ENCODE peak calls at places on chromosomes 5 and 9, in five cellular contexts. R is IMR-90, O is lung, J is heart left ventricle, T is left ventricle myocardium inferior. I is an unnamed sample.

GRCh38 chr5:1515311-1515920 is 8.3 kb downstream of the LPCAT1 start:
- DNase-seq in R (no peak), O (peak; percentile 27), J (peak; percentile 25), T (peak; percentile 12), I (peak; percentile 1)

GRCh38 chr9:12737871-12738270 is 36.9 kb upstream of the LURAP1L start:
- DNase-seq in R (no peak), O (no peak), J (no peak), T (no peak), I (no peak)

GRCh38 chr5:21121213-21121612 is 1133.2 kb upstream of the CDH18 start:
- DNase-seq in R (no peak), O (no peak), J (no peak), T (no peak), I (no peak)

GRCh38 chr5:142322747-142323479 is 1.9 kb downstream of the SPRY4 start:
- DNase-seq in R (peak; percentile 69), O (no peak), J (no peak), T (peak; percentile 44), I (no peak)

GRCh38 chr9:133818444-133818843 is 80.3 kb upstream of the SARDH start:
- DNase-seq in R (peak; percentile 39), O (no peak), J (no peak), T (no peak), I (no peak)

GRCh38 chr9:128005938-128006337 is 25.1 kb upstream of the EEIG1 start:
- DNase-seq in R (no peak), O (no peak), J (peak; percentile 59), T (peak; percentile 31), I (no peak)

GRCh38 chr9:92764381-92764987 is at the start of gene BICD2:
- DNase-seq in R (no peak), O (peak; percentile 46), J (no peak), T (no peak), I (no peak)

GRCh38 chr9:121253821-121254471 is 14.0 kb upstream of the GSN start:
- DNase-seq in R (no peak), O (no peak), J (no peak), T (no peak), I (no peak)

GRCh38 chr9:36832232-36832795 is 201.8 kb downstream of the PAX5 start:
- DNase-seq in R (no peak), O (no peak), J (no peak), T (no peak), I (no peak)

GRCh38 chr5:175809531-175810121 is 61.8 kb upstream of the CPLX2 start:
- DNase-seq in R (peak; percentile 86), O (no peak), J (no peak), T (no peak), I (no peak)

GRCh38 chr9:99261923-99262322 is 39.8 kb downstream of the SEC61B start:
- DNase-seq in R (no peak), O (no peak), J (no peak), T (no peak), I (no peak)
- H3K27ac ChIP-seq in R (no peak overlapping the region), O (no peak overlapping the region), J (no peak overlapping the region), T (no peak overlapping the region), I (no peak overlapping the region)

GRCh38 chr5:150638053-150638444 is 2.4 kb upstream of the SYNPO start:
- DNase-seq in R (no peak), O (no peak), J (no peak), T (no peak), I (no peak)
- H3K4me1 ChIP-seq in R (peaks cover 50% of the 10 kb centered on the region), O (peaks cover 18% of the 10 kb centered on the region), J (peaks cover 94% of the 10 kb centered on the region), T (peaks cover 87% of the 10 kb centered on the region), I (no peaks in the 10 kb centered on the region)

DNA sequence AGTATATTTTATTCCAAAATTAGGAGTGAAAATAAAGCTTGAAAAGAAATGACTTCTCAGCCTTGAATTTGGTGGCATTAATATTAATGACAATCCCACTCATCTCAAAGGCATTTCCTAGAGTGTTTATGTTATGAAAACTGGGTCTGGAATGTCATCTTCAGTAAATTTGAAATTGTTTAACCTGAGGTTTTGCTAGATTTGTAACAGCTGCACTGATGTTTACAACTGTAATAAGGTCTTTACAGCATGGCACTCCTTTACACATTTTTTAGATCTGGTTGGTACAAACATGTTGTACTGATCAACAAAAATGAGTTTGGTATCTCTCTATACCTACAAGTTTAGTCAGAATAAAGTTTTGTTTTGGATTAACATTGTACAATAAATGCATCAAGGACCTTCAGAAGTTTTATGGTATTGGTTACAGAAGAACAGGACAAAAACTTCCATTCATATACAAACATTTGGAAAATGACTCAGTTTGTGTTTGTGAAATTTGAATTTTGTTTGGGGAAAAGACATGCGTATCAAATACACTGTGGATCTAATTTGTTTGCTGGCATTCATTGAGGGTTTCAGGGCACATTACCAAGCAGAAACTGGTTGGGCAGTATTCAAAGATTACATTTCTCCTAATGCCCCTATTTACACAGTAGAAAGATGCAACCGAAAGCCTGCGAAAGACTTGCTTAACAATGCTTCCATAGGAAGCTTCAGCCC is 11.6 kb downstream of the FANCC start:
- DNase-seq in R (peak; percentile 55), O (no peak), J (no peak), T (no peak), I (no peak)
- H3K27ac ChIP-seq in R (peak overlapping the region; percentile 90), O (no peak overlapping the region), J (no peak overlapping the region), T (no peak overlapping the region), I (no peak overlapping the region)

GRCh38 chr5:151067632-151068031 is 13.2 kb downstream of the TNIP1 start:
- DNase-seq in R (no peak), O (no peak), J (no peak), T (no peak), I (no peak)

GRCh38 chr5:151064916-151065499 is 15.8 kb downstream of the TNIP1 start:
- DNase-seq in R (no peak), O (no peak), J (no peak), T (no peak), I (no peak)

GRCh38 chr5:151066920-151067319 is 13.9 kb downstream of the TNIP1 start:
- DNase-seq in R (no peak), O (no peak), J (no peak), T (no peak), I (no peak)

GRCh38 chr5:151063590-151063989 is 17.2 kb downstream of the TNIP1 start:
- DNase-seq in R (no peak), O (no peak), J (no peak), T (no peak), I (no peak)

DNA sequence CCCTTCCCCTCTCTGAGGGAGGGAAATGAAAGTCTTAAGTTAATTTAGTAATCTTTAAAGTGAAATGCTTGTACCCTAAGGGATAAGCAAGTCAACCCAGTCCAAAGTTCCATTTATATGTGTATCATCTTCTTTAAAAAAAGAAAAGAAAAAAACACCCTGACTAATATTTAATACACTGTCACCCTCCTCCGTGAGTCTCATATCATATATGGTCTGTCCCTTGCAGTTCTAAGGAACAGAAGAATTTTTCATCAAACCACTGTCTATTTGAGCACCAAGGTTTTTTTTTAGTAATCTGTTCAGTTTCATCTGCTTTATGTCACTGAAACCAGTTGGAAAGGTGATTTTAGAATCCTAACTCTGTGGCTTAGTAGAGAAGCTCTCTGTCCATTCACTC is 15.2 kb downstream of the TNIP1 start:
- DNase-seq in R (no peak), O (no peak), J (no peak), T (no peak), I (no peak)
- H3K4me1 ChIP-seq in R (peaks cover 42% of the 10 kb centered on the region), O (peaks cover 47% of the 10 kb centered on the region), J (peaks cover 95% of the 10 kb centered on the region), T (peaks cover 100% of the 10 kb centered on the region), I (peaks cover 47% of the 10 kb centered on the region)

DNA sequence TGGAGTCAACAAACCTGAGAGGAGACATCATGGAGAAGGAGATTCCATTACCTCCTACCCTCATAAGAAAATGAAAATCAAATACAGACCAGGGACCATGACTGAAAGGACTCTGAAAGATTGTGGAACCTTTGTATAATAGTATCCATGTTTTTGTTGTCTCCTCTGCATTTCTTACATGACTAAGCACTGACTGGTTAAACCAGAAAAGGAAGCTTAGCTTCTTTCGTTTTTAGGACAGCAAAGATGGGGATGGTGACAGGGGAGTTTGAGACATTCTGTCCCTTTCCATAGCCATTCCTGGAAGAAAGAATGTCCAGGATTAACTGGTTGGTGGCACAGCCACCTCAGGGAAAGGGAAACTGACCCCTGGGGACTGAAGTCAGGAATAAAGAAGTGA is 22.2 kb downstream of the ITGA1 start:
- DNase-seq in R (peak; percentile 62), O (no peak), J (no peak), T (no peak), I (no peak)
- H3K27ac ChIP-seq in R (peak overlapping the region; percentile 95), O (no peak overlapping the region), J (no peak overlapping the region), T (peak overlapping the region; percentile 51), I (no peak overlapping the region)

DNA sequence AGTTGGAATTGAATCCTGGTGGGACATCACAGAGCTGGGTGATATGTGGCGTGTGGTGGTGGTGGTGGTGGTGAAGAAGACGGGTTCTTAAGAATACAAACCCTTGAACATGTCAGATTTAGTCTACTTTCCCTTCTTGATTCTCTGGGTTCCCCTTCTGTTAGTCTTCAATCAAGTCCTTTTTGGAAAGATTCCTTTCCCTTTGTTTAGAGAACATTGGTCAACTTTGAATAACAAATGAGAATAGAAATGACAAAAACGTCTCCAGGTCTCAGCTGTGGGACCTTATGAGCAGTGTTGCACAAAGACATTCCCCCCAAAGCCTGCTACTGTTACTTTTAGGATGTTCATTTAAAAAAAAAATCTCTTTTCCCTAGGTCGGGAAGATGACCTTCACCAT is 46.3 kb downstream of the MAP1B start:
- DNase-seq in R (no peak), O (no peak), J (no peak), T (no peak), I (no peak)
- H3K4me1 ChIP-seq in R (peaks cover 37% of the 10 kb centered on the region), O (peaks cover 19% of the 10 kb centered on the region), J (peaks cover 65% of the 10 kb centered on the region), T (peaks cover 83% of the 10 kb centered on the region), I (no peaks in the 10 kb centered on the region)

DNA sequence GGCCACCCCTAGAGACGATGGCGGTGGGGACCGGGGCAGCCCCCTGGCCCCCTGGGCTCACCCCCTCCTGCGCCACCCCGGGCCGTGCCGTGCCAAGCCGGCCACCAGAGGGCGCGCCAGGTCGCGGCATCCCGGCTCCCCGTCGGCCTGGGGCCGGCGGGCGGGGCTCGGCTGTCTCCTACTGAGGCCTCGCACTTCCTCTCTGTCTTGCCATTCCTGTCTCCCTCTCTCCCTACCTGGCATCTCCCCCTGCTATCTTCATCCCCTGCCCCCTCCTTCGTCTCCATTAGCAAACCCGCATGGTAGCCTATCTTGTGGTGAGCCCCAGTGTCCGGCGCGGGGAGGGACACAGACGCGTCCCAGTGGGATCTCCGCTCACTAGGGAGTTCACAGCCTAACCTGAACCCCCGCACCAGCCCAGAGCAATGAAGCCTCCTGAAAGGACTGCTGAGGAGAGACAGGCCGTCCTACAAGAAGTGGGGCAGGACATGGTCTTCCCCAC is 29.8 kb upstream of the FABP6 start:
- DNase-seq in R (peak; percentile 23), O (peak; percentile 70), J (peak; percentile 79), T (peak; percentile 74), I (peak; percentile 45)
- H3K27ac ChIP-seq in R (peak overlapping the region; percentile 30), O (no peak overlapping the region), J (no peak overlapping the region), T (no peak overlapping the region), I (no peak overlapping the region)

GRCh38 chr5:151740958-151741373 is 17.5 kb downstream of the ATOX1 start:
- DNase-seq in R (peak; percentile 81), O (no peak), J (no peak), T (no peak), I (no peak)

GRCh38 chr5:151743535-151743934 is 14.9 kb downstream of the ATOX1 start:
- DNase-seq in R (peak; percentile 38), O (no peak), J (no peak), T (no peak), I (no peak)

GRCh38 chr5:151742870-151743294 is 15.5 kb downstream of the ATOX1 start:
- DNase-seq in R (peak; percentile 74), O (no peak), J (no peak), T (peak; percentile 30), I (no peak)

GRCh38 chr5:151741678-151742423 is 16.6 kb downstream of the ATOX1 start:
- DNase-seq in R (peak; percentile 83), O (no peak), J (no peak), T (no peak), I (no peak)

GRCh38 chr5:151745071-151745705 is 13.2 kb downstream of the ATOX1 start:
- DNase-seq in R (peak; percentile 81), O (peak; percentile 29), J (peak; percentile 68), T (peak; percentile 52), I (peak; percentile 36)
- H3K4me1 ChIP-seq in R (peaks cover 17% of the 10 kb centered on the region), O (peaks cover 7% of the 10 kb centered on the region), J (peaks cover 34% of the 10 kb centered on the region), T (peaks cover 37% of the 10 kb centered on the region), I (peaks cover 34% of the 10 kb centered on the region)

GRCh38 chr9:16704096-16704488 is 166.4 kb downstream of the BNC2 start:
- DNase-seq in R (no peak), O (no peak), J (no peak), T (no peak), I (no peak)
- H3K27ac ChIP-seq in R (peak overlapping the region; percentile 92), O (no peak overlapping the region), J (peak overlapping the region; percentile 78), T (peak overlapping the region; percentile 92), I (no peak overlapping the region)